ENCODE peak calls at places on chromosomes 2 and 18, in seven cellular contexts. One of them, this sample, is unnamed.

GRCh38 chr2:165070089-165070488 is 114.8 kb upstream of the SLC38A11 start:
- DNase-seq in non-pigmented ciliary epithelial cell: no peak
- DNase-seq in Calu3: no peak
- DNase-seq in GM19239: no peak
- DNase-seq in T-helper 1 cell: no peak
- DNase-seq in suprapubic skin: no peak
- DNase-seq in right lobe of liver: no peak
- DNase-seq in this sample: no peak

GRCh38 chr18:55861266-55861665 is 273.3 kb upstream of the TCF4 start:
- DNase-seq in right lobe of liver: no peak
- DNase-seq in GM19239: no peak
- DNase-seq in suprapubic skin: no peak
- DNase-seq in non-pigmented ciliary epithelial cell: no peak
- DNase-seq in T-helper 1 cell: no peak
- DNase-seq in Calu3: peak
- DNase-seq in this sample: no peak

GRCh38 chr18:48951448-48952286 is 902 bp upstream of the SMAD7 start:
- DNase-seq in Calu3: peak
- DNase-seq in right lobe of liver: peak
- DNase-seq in suprapubic skin: peak
- DNase-seq in T-helper 1 cell: peak
- DNase-seq in non-pigmented ciliary epithelial cell: no peak
- DNase-seq in GM19239: peak
- DNase-seq in this sample: no peak

GRCh38 chr18:59748628-59749360 is 51.6 kb upstream of the CCBE1 start:
- DNase-seq in GM19239: no peak
- DNase-seq in suprapubic skin: no peak
- DNase-seq in right lobe of liver: no peak
- DNase-seq in non-pigmented ciliary epithelial cell: peak
- DNase-seq in Calu3: no peak
- DNase-seq in T-helper 1 cell: no peak
- DNase-seq in this sample: no peak

GRCh38 chr2:230660294-230661060 is 52.2 kb upstream of the CAB39 start:
- DNase-seq in suprapubic skin: no peak
- DNase-seq in non-pigmented ciliary epithelial cell: no peak
- DNase-seq in right lobe of liver: peak
- DNase-seq in GM19239: no peak
- DNase-seq in T-helper 1 cell: no peak
- DNase-seq in Calu3: no peak
- DNase-seq in this sample: peak

GRCh38 chr18:64027931-64028695 is 58.2 kb downstream of the SERPINB8 start:
- DNase-seq in T-helper 1 cell: no peak
- DNase-seq in non-pigmented ciliary epithelial cell: no peak
- DNase-seq in suprapubic skin: no peak
- DNase-seq in right lobe of liver: no peak
- DNase-seq in Calu3: no peak
- DNase-seq in GM19239: no peak
- DNase-seq in this sample: peak

GRCh38 chr2:241799522-241800197 is 9.3 kb upstream of the NEU4 start:
- DNase-seq in Calu3: no peak
- DNase-seq in suprapubic skin: no peak
- DNase-seq in right lobe of liver: no peak
- DNase-seq in GM19239: peak
- DNase-seq in non-pigmented ciliary epithelial cell: no peak
- DNase-seq in T-helper 1 cell: no peak
- DNase-seq in this sample: no peak

GRCh38 chr2:159362816-159363251 is 76.3 kb upstream of the WDSUB1 start:
- DNase-seq in Calu3: peak
- DNase-seq in suprapubic skin: no peak
- DNase-seq in right lobe of liver: no peak
- DNase-seq in non-pigmented ciliary epithelial cell: peak
- DNase-seq in T-helper 1 cell: no peak
- DNase-seq in GM19239: no peak
- DNase-seq in this sample: no peak

GRCh38 chr18:51039138-51040112 is 9.4 kb downstream of the SMAD4 start:
- DNase-seq in right lobe of liver: no peak
- DNase-seq in non-pigmented ciliary epithelial cell: no peak
- DNase-seq in Calu3: no peak
- DNase-seq in suprapubic skin: no peak
- DNase-seq in GM19239: no peak
- DNase-seq in T-helper 1 cell: no peak
- DNase-seq in this sample: no peak

GRCh38 chr2:63893163-63893562 is 51.5 kb downstream of the UGP2 start:
- DNase-seq in T-helper 1 cell: no peak
- DNase-seq in Calu3: no peak
- DNase-seq in GM19239: no peak
- DNase-seq in suprapubic skin: no peak
- DNase-seq in non-pigmented ciliary epithelial cell: no peak
- DNase-seq in right lobe of liver: no peak
- DNase-seq in this sample: no peak

GRCh38 chr18:50011813-50012445 is 183.0 kb downstream of the MYO5B start:
- DNase-seq in Calu3: peak
- DNase-seq in GM19239: no peak
- DNase-seq in non-pigmented ciliary epithelial cell: peak
- DNase-seq in T-helper 1 cell: no peak
- DNase-seq in right lobe of liver: no peak
- DNase-seq in suprapubic skin: no peak
- DNase-seq in this sample: no peak

GRCh38 chr2:169461143-169461542 is 18.2 kb upstream of the BBS5 start:
- DNase-seq in non-pigmented ciliary epithelial cell: no peak
- DNase-seq in T-helper 1 cell: no peak
- DNase-seq in GM19239: no peak
- DNase-seq in right lobe of liver: no peak
- DNase-seq in Calu3: no peak
- DNase-seq in suprapubic skin: no peak
- DNase-seq in this sample: no peak